ENCODE peak calls at places on chromosomes 6 and 20, in six cellular contexts. G, L, J, Q, B and E are unnamed samples.

GRCh38 chr20:8509809-8510208 is 377.7 kb downstream of the PLCB1 start:
- DNase-seq in G (no peak), J (no peak), B (no peak), Q (no peak), L (no peak), E (no peak)

GRCh38 chr6:30876039-30876730 is 8.1 kb upstream of the DDR1 start:
- DNase-seq in B (no peak), Q (no peak), J (no peak), L (no peak), G (no peak), E (peak; percentile 49)

GRCh38 chr6:132734694-132735236 is 20.9 kb upstream of the VNN1 start:
- DNase-seq in B (no peak), Q (peak; percentile 12), L (no peak), G (peak; percentile 74), J (no peak), E (peak; percentile 24)

GRCh38 chr6:168992696-168993185 is 260.9 kb downstream of the THBS2 start:
- DNase-seq in J (no peak), L (no peak), Q (no peak), G (no peak), B (no peak), E (no peak)

GRCh38 chr20:45775411-45775810 is 16.3 kb downstream of the WFDC3 start:
- DNase-seq in L (no peak), G (no peak), B (no peak), J (no peak), Q (no peak), E (no peak)

GRCh38 chr6:163745566-163746400 is 331.3 kb downstream of the QKI start:
- DNase-seq in B (peak; percentile 20), Q (no peak), G (peak; percentile 48), L (peak; percentile 71), J (no peak), E (peak; percentile 93)

GRCh38 chr6:72032056-72032455 is 145.7 kb downstream of the RIMS1 start:
- DNase-seq in B (no peak), Q (no peak), J (no peak), G (no peak), L (no peak), E (peak; percentile 3)

GRCh38 chr6:35370124-35370741 is 27.9 kb downstream of the PPARD start:
- DNase-seq in Q (no peak), J (peak; percentile 54), L (peak; percentile 80), G (peak; percentile 97), B (no peak), E (peak; percentile 83)

GRCh38 chr6:89360415-89360999 is 8.0 kb upstream of the UBE2J1 start:
- DNase-seq in G (peak; percentile 63), J (no peak), Q (no peak), L (no peak), B (no peak), E (no peak)

GRCh38 chr6:6811151-6812002 is 222.9 kb downstream of the LY86 start:
- DNase-seq in J (peak; percentile 78), G (peak; percentile 45), Q (peak; percentile 89), B (peak; percentile 47), L (peak; percentile 55), E (peak; percentile 39)

GRCh38 chr6:37205189-37205996 is 35.4 kb downstream of the PIM1 start:
- DNase-seq in J (no peak), B (no peak), G (no peak), L (no peak), Q (no peak), E (no peak)

GRCh38 chr6:133945158-133945557 is 7.9 kb upstream of the TBPL1 start:
- DNase-seq in G (peak; percentile 39), J (no peak), L (no peak), Q (no peak), B (peak; percentile 25), E (no peak)

GRCh38 chr6:90350689-90351554 is 54.3 kb upstream of the BACH2 start:
- DNase-seq in L (no peak), Q (no peak), B (no peak), J (no peak), G (no peak), E (no peak)

GRCh38 chr6:3259491-3259958 is 778 bp downstream of the PSMG4 start:
- DNase-seq in Q (peak; percentile 50), G (peak; percentile 53), B (peak; percentile 51), L (peak; percentile 29), J (no peak), E (peak; percentile 55)

GRCh38 chr6:131628726-131629125 is 684 bp upstream of the MED23 start:
- DNase-seq in L (no peak), G (no peak), Q (no peak), B (no peak), J (no peak), E (no peak)

GRCh38 chr20:64113796-64114355 is 6.5 kb upstream of the NPBWR2 start:
- DNase-seq in Q (no peak), G (no peak), B (no peak), J (peak; percentile 28), L (no peak), E (no peak)

GRCh38 chr20:20820104-20820503 is 107.7 kb upstream of the RALGAPA2 start:
- DNase-seq in J (no peak), Q (peak; percentile 7), L (no peak), G (no peak), B (peak; percentile 66), E (no peak)

GRCh38 chr6:39007575-39007974 is 41.0 kb upstream of the GLP1R start:
- DNase-seq in G (no peak), Q (no peak), B (no peak), J (no peak), L (no peak), E (no peak)

GRCh38 chr20:49281059-49281912 is 3.4 kb upstream of the ZNFX1 start:
- DNase-seq in Q (no peak), B (peak; percentile 89), J (no peak), L (no peak), G (peak; percentile 49), E (no peak)

GRCh38 chr20:11158589-11158988 is 484.8 kb upstream of the JAG1 start:
- DNase-seq in L (no peak), B (no peak), G (no peak), J (no peak), Q (no peak), E (no peak)

GRCh38 chr20:10077886-10078285 is 43.1 kb downstream of the ANKEF1 start:
- DNase-seq in J (no peak), L (no peak), G (no peak), Q (peak; percentile 24), B (no peak), E (no peak)

GRCh38 chr20:33450867-33451266 is 7.3 kb upstream of the SNTA1 start:
- DNase-seq in Q (no peak), L (no peak), J (no peak), B (no peak), G (peak; percentile 69), E (peak; percentile 44)

GRCh38 chr6:112640895-112641294 is 293.8 kb downstream of the RFPL4B start:
- DNase-seq in Q (no peak), G (peak; percentile 65), L (no peak), J (no peak), B (no peak), E (no peak)

GRCh38 chr6:44237021-44237812 is 9.7 kb upstream of the HSP90AB1 start:
- DNase-seq in Q (peak; percentile 90), G (peak; percentile 98), J (peak; percentile 96), L (peak; percentile 91), B (peak; percentile 79), E (peak; percentile 96)

GRCh38 chr20:45019027-45019763 is 52.9 kb downstream of the STK4 start:
- DNase-seq in J (no peak), Q (no peak), L (no peak), B (no peak), G (no peak), E (no peak)

GRCh38 chr6:157563611-157564284 is 182.8 kb downstream of the ZDHHC14 start:
- DNase-seq in B (no peak), L (no peak), Q (no peak), J (no peak), G (no peak), E (no peak)

GRCh38 chr6:17281497-17282481 is 628 bp downstream of the RBM24 start:
- DNase-seq in L (peak; percentile 16), Q (no peak), G (peak; percentile 21), J (peak; percentile 45), B (peak; percentile 72), E (no peak)

GRCh38 chr6:109073344-109074235 is 21.1 kb downstream of the SESN1 start:
- DNase-seq in G (peak; percentile 49), Q (peak; percentile 58), L (peak; percentile 68), J (no peak), B (peak; percentile 83), E (peak; percentile 50)

GRCh38 chr6:149864578-149865535 is 698 bp upstream of the LRP11 start:
- DNase-seq in Q (peak; percentile 68), G (peak; percentile 79), B (peak; percentile 60), L (peak; percentile 46), J (no peak), E (peak; percentile 70)

GRCh38 chr20:50054626-50055511 is 58.1 kb downstream of the UBE2V1 start:
- DNase-seq in B (peak; percentile 40), J (no peak), Q (no peak), G (no peak), L (no peak), E (peak; percentile 66)

GRCh38 chr6:90458353-90459224 is 128.3 kb downstream of the MAP3K7 start:
- DNase-seq in Q (no peak), J (no peak), B (no peak), G (no peak), L (peak; percentile 7), E (no peak)